ENCODE peak calls at places on chromosome 15, in six cellular contexts. M is colonic mucosa, H is pancreas, B is DND-41, X is brain microvascular endothelial cell, O is thyroid gland. F is an unnamed sample. For H3K27me3, the result is how much of the 10 kb centered on the place peaks cover.

GRCh38 chr15:24917431-24917830 is 37.4 kb upstream of the SNRPN start:
- DNase-seq in M (no peak), H (no peak), B (no peak), X (no peak), O (no peak), F (no peak)

GRCh38 chr15:100350434-100351226 is 8.9 kb upstream of the ADAMTS17 start:
- DNase-seq in M (peak), H (no peak), B (no peak), X (peak), O (no peak), F (no peak)

GRCh38 chr15:57201578-57201977 is 174.7 kb upstream of the CGNL1 start:
- DNase-seq in M (peak), H (no peak), B (no peak), X (no peak), O (no peak), F (no peak)

GRCh38 chr15:95202569-95203349 is 971.4 kb downstream of the MCTP2 start:
- DNase-seq in M (no peak), H (no peak), B (no peak), X (peak), O (no peak), F (no peak)

GRCh38 chr15:67085818-67086649 is 20.6 kb downstream of the SMAD3 start:
- DNase-seq in M (no peak), H (no peak), B (no peak), X (no peak), O (peak), F (no peak)

GRCh38 chr15:59274126-59274970 is 67.7 kb downstream of the LDHAL6B start:
- DNase-seq in M (no peak), H (no peak), B (no peak), X (peak), O (no peak), F (no peak)

GRCh38 chr15:77064539-77065308 is 6.2 kb downstream of the TSPAN3 start:
- DNase-seq in M (no peak), H (no peak), B (no peak), X (peak), O (no peak), F (no peak)

GRCh38 chr15:55588070-55588817 is at the start of gene PYGO1:
- DNase-seq in M (peak), H (peak), B (peak), X (peak), O (peak), F (peak)

GRCh38 chr15:57503911-57504598 is 87.6 kb upstream of the MYZAP start:
- DNase-seq in M (no peak), H (no peak), B (no peak), X (peak), O (peak), F (no peak)

GRCh38 chr15:90201150-90201943 is at the start of gene SEMA4B:
- DNase-seq in M (peak), H (peak), B (peak), X (no peak), O (peak), F (peak)

DNA sequence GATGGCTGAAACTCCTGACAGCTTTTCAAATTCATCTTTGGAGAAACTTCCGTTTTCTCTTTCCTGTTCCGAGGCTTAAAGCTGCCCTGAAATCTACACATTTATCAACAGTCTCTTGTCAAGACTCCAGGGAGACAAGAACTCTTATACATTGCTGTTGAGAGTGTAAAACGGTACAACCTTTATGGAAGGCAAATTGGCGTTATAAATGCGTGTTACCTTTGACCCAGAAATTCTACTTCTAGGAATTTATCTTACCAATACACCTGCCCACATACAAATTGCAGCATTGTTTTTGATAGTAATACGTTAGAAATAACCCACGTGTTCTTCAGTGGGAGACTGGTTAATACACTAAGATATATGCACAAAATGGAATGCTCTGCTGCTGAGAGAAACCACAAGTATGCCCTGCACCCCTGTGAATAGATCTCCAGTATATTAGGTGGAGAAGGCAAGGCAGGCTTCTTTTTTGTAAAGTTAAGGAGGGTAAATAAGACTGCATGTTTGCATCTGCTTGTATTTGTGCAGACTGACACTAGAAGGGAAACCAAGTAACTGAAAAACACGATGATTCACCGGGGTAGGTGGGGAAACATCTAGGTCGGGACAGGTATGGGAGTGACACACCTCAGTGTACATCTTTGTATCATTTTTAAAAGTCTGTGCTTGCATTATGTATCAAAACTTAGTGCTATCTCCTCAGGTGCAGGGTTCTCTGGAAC is 97.5 kb downstream of the IGF1R start:
- DNase-seq in M (no peak), H (no peak), B (no peak), X (peak), O (no peak), F (no peak)
- H3K27ac ChIP-seq in M (peak), H (no peak), B (no peak), X (no peak), O (no peak), F (no peak)

DNA sequence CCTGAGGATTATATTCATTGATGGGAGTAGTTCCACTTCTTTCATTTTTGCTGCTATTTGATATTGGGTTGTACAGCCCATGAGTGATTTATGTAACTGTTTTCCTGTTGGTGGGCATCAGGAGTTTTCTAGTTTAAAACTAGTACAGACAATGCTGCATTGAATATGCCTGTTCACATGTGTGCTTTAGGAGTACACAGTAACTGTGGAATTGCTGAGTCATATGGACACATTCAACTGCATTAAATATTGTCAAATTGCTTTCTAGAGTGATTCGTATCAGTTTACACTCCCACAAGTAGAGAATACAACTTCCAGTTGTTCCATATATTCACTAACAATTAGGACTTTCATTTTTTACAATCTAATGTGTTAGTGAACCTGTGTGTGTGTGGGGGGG is 59.8 kb upstream of the THSD4 start:
- DNase-seq in M (no peak), H (no peak), B (no peak), X (no peak), O (no peak), F (no peak)
- H3K27me3 ChIP-seq in M (under half), H (under half), B (under half), X (under half), O (under half), F (under half)

GRCh38 chr15:68557469-68558317 is 21.1 kb upstream of the CORO2B start:
- DNase-seq in M (no peak), H (peak), B (no peak), X (no peak), O (no peak), F (no peak)

GRCh38 chr15:68560501-68561113 is 18.2 kb upstream of the CORO2B start:
- DNase-seq in M (no peak), H (no peak), B (no peak), X (no peak), O (no peak), F (peak)

GRCh38 chr15:68561146-68561545 is 17.6 kb upstream of the CORO2B start:
- DNase-seq in M (no peak), H (no peak), B (no peak), X (no peak), O (no peak), F (no peak)

GRCh38 chr15:68558318-68559305 is 20.2 kb upstream of the CORO2B start:
- DNase-seq in M (no peak), H (no peak), B (no peak), X (no peak), O (peak), F (no peak)

GRCh38 chr15:68559342-68560310 is 19.2 kb upstream of the CORO2B start:
- DNase-seq in M (peak), H (peak), B (peak), X (peak), O (peak), F (peak)
- H3K27ac ChIP-seq in M (no peak), H (no peak), B (no peak), X (no peak), O (no peak), F (no peak)

GRCh38 chr15:92393994-92394326 is 279 bp downstream of the ST8SIA2 start:
- DNase-seq in M (no peak), H (no peak), B (no peak), X (no peak), O (no peak), F (no peak)
- H3K27me3 ChIP-seq in M (half or more), H (under half), B (under half), X (under half), O (under half), F (under half)

GRCh38 chr15:37107071-37107753 is 6.9 kb upstream of the MEIS2 start:
- DNase-seq in M (no peak), H (no peak), B (no peak), X (no peak), O (no peak), F (no peak)

GRCh38 chr15:37109151-37109912 is 9.0 kb upstream of the MEIS2 start:
- DNase-seq in M (no peak), H (no peak), B (no peak), X (no peak), O (no peak), F (no peak)

GRCh38 chr15:37109952-37110630 is 9.7 kb upstream of the MEIS2 start:
- DNase-seq in M (no peak), H (peak), B (no peak), X (no peak), O (no peak), F (no peak)

GRCh38 chr15:37107754-37108724 is 7.7 kb upstream of the MEIS2 start:
- DNase-seq in M (no peak), H (no peak), B (no peak), X (no peak), O (no peak), F (no peak)

DNA sequence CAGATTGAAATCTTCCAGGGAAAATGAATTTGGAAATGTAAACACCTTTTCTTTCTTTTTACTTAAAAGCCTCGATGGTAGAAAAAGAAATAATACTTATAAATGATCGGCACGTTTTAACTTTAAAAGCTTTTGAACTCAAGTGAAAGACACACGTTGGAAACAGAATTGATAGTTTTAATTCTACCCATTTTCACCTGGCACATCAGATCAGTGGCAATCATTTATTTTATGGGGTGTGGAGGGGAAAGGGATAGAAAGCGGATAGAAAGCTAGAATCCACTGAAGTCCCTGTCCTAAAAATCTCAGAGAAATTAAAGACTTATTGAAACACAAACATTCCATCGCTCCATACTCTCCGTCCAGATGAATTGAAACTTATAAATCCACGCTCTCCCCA is 8.4 kb upstream of the MEIS2 start:
- DNase-seq in M (no peak), H (no peak), B (no peak), X (no peak), O (no peak), F (no peak)
- H3K27ac ChIP-seq in M (no peak), H (no peak), B (no peak), X (no peak), O (no peak), F (no peak)

DNA sequence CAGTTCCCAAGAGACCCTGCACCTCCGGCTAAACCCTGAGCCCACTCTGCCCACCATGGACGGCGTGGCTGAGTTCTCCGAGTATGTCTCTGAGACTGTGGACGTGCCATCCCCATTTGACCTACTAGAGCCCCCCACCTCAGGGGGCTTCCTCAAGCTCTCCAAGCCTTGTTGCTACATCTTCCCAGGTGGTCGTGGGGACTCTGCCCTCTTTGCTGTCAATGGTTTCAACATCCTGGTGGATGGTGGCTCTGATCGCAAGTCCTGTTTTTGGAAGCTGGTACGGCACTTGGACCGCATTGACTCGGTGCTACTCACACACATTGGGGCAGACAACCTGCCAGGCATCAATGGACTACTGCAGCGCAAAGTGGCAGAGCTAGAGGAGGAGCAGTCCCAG is 4.0 kb downstream of the MAP1A start:
- DNase-seq in M (no peak), H (no peak), B (no peak), X (no peak), O (no peak), F (no peak)
- H3K27me3 ChIP-seq in M (under half), H (under half), B (under half), X (under half), O (under half), F (under half)

GRCh38 chr15:26866298-26867198 is at the start of gene GABRA5:
- DNase-seq in M (no peak), H (no peak), B (no peak), X (peak), O (peak), F (no peak)
- H3K27ac ChIP-seq in M (no peak), H (no peak), B (no peak), X (no peak), O (no peak), F (no peak)

GRCh38 chr15:69668963-69669362 is 216.3 kb downstream of the RPLP1 start:
- DNase-seq in M (no peak), H (no peak), B (peak), X (no peak), O (no peak), F (no peak)
- H3K27me3 ChIP-seq in M (under half), H (under half), B (under half), X (under half), O (under half), F (under half)

GRCh38 chr15:43509002-43509922 is 8.1 kb upstream of the MAP1A start:
- DNase-seq in M (no peak), H (no peak), B (no peak), X (no peak), O (no peak), F (no peak)
- H3K27ac ChIP-seq in M (peak), H (no peak), B (peak), X (peak), O (no peak), F (peak)

F was measured in naive thymus-derived CD4-positive, alpha-beta T cell.